ENCODE peak calls at places on chromosome 11, in four cellular contexts. L is left ventricle myocardium inferior; S is CD8-positive, alpha-beta T cell; E is cardiac muscle cell. H is an unnamed sample.

GRCh38 chr11:10192036-10192435 is 102.0 kb downstream of the SBF2 start:
- DNase-seq in L (no peak), S (no peak), E (no peak), H (no peak)

GRCh38 chr11:99325807-99326206 is 305.1 kb downstream of the CNTN5 start:
- DNase-seq in L (no peak), S (no peak), E (no peak), H (no peak)

GRCh38 chr11:70892889-70893288 is 359.5 kb downstream of the SHANK2 start:
- DNase-seq in L (no peak), S (no peak), E (no peak), H (no peak)

GRCh38 chr11:117620659-117621058 is 176.4 kb downstream of the DSCAML1 start:
- DNase-seq in L (no peak), S (no peak), E (no peak), H (no peak)

GRCh38 chr11:133833101-133833898 is 12.0 kb downstream of the SPATA19 start:
- DNase-seq in L (no peak), S (peak; percentile 34), E (no peak), H (no peak)

GRCh38 chr11:96361778-96362177 is 18.8 kb upstream of the MAML2 start:
- DNase-seq in L (no peak), S (no peak), E (no peak), H (no peak)

GRCh38 chr11:95432714-95433503 is 201.9 kb upstream of the SESN3 start:
- DNase-seq in L (no peak), S (no peak), E (no peak), H (no peak)

GRCh38 chr11:118870396-118871343 is 13.0 kb upstream of the CXCR5 start:
- DNase-seq in L (peak; percentile 52), S (peak; percentile 61), E (peak; percentile 24), H (no peak)

GRCh38 chr11:126307706-126308105 is 3.8 kb downstream of the DCPS start:
- DNase-seq in L (no peak), S (no peak), E (peak; percentile 66), H (no peak)

GRCh38 chr11:62012451-62013265 is 45.2 kb upstream of the FTH1 start:
- DNase-seq in L (no peak), S (no peak), E (no peak), H (no peak)

GRCh38 chr11:17564687-17565042 is 17.6 kb downstream of the OTOG start:
- DNase-seq in L (no peak), S (no peak), E (no peak), H (no peak)

GRCh38 chr11:102783720-102784119 is 3.3 kb upstream of the MMP10 start:
- DNase-seq in L (no peak), S (no peak), E (no peak), H (no peak)

GRCh38 chr11:71179877-71180276 is 72.5 kb downstream of the SHANK2 start:
- DNase-seq in L (no peak), S (no peak), E (no peak), H (no peak)

GRCh38 chr11:125941241-125941605 is 4.6 kb upstream of the VSIG10L2 start:
- DNase-seq in L (no peak), S (peak; percentile 25), E (no peak), H (no peak)

GRCh38 chr11:120121914-120122473 is 15.9 kb downstream of the TRIM29 start:
- DNase-seq in L (no peak), S (no peak), E (no peak), H (no peak)

GRCh38 chr11:120119121-120119520 is 18.8 kb downstream of the TRIM29 start:
- DNase-seq in L (no peak), S (no peak), E (no peak), H (no peak)

GRCh38 chr11:120122921-120123683 is 14.8 kb downstream of the TRIM29 start:
- DNase-seq in L (no peak), S (no peak), E (no peak), H (no peak)

GRCh38 chr11:120121336-120121735 is 16.6 kb downstream of the TRIM29 start:
- DNase-seq in L (no peak), S (no peak), E (no peak), H (no peak)

GRCh38 chr11:120120805-120121335 is 17.0 kb downstream of the TRIM29 start:
- DNase-seq in L (no peak), S (no peak), E (no peak), H (no peak)
- TF ChIP-seq CTCF in L (no peak), S (no peak), E (no peak), H (no peak)

GRCh38 chr11:43996318-43996717 is 51.5 kb upstream of the ACCSL start:
- DNase-seq in L (no peak), S (no peak), E (no peak), H (no peak)
- H3K27me3 ChIP-seq in L (no peaks in the 10 kb centered on the region), S (no peaks in the 10 kb centered on the region), E (no peaks in the 10 kb centered on the region), H (no peaks in the 10 kb centered on the region)

GRCh38 chr11:34748036-34748435 is 127.1 kb downstream of the EHF start:
- DNase-seq in L (no peak), S (no peak), E (no peak), H (no peak)
- H3K27ac ChIP-seq in L (no peak overlapping the region), S (no peak overlapping the region), E (no peak overlapping the region), H (no peak overlapping the region)

DNA sequence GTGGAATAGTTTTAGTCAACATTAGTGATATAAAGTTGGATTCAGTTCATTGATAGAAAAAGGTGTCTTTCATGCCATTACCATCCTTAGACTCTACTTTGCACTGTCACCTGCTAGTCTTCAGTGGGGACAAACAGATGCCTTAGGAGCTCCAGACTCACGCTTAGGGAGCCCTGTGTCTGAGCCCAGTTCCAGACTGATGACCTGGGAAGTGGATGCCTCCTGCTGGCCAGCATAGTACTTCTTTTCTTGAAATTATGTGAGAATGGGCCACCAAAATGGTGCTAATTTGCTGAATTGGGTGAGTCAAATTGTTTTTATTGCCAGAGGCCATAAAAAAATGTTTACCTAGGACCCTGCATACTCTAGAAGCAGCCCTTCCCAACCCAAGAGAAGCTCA is 53.9 kb downstream of the NOX4 start:
- DNase-seq in L (no peak), S (no peak), E (no peak), H (no peak)
- TF ChIP-seq CTCF in L (no peak), S (no peak), E (peak; percentile 10), H (no peak)

DNA sequence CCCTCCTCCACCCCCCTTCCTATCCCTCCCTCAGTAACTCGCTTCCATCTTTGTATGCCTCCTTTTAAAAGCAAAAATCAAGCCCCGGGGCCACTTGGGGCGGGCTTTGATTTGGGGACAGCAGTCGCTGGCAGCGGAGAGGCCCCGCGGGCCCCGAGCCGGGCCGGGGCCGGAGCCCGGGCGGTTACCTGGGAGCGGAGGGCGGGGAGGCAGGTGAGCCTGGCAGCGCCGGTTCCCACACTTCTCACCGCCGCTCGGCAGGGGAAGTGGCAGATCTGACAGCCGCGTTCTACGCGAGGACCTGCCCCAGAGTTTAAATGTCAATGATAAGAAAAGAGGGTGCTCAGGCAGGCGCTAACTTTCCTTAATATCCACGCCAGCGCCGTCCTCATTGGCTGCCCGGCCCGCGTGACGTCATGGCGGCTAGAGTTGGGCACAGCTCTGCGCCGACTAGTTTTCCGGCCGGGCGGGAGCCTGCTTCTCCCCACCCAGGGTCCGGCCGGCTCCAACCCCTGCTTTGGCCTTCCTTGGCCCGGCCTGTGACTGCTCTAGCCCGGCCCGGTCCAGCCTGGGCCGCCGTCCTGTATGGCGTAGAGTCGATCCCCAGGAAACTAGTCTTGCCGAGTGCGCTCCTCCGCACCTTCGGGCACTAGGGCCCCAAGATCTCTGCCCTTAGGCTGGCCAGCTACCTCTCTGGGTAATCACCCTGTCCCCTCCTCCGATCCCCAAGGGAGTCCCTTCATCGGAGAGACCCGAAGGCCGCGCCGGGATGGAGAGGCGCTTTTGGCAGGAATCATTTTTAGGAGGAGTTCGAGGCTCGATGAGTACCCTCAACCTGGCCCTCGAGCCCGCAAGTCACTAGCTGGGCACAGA is 6.7 kb upstream of the PAX6 start:
- DNase-seq in L (no peak), S (no peak), E (no peak), H (no peak)
- H3K27me3 ChIP-seq in L (peaks cover 100% of the 10 kb centered on the region), S (peaks cover 62% of the 10 kb centered on the region), E (peaks cover 100% of the 10 kb centered on the region), H (peaks cover 94% of the 10 kb centered on the region)

GRCh38 chr11:8731647-8732188 is 49.1 kb downstream of the RPL27A start:
- DNase-seq in L (no peak), S (no peak), E (no peak), H (no peak)

GRCh38 chr11:8730697-8731020 is 48.1 kb downstream of the RPL27A start:
- DNase-seq in L (no peak), S (no peak), E (no peak), H (no peak)

GRCh38 chr11:8732276-8732675 is 49.7 kb downstream of the RPL27A start:
- DNase-seq in L (no peak), S (no peak), E (no peak), H (no peak)

GRCh38 chr11:8733847-8734246 is 51.3 kb downstream of the RPL27A start:
- DNase-seq in L (no peak), S (no peak), E (no peak), H (no peak)

DNA sequence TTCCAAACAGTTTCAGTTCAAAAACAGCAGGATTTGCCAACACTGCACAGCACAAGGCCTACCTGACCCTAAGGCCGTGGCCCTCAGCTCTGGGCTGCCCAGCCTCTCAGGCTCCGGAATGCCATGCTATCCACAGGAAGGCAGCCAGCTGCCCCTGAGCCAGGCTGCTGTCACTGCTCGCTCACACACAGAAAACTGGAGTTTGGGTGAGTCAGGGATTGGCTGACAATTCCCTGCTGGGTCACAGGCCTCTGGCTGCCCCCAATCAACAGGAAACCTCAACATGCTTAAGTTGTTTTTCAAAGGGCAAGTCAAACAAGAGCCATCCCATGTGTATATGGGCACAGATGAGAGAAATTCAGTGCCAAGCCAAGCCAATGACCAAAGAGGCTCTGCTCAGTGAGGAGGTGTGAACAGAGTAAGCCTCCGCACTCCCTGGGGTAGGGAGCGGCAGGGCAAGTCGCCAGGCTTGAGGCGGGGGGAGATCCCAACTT is 50.2 kb downstream of the RPL27A start:
- DNase-seq in L (peak; percentile 76), S (no peak), E (no peak), H (no peak)
- H3K27ac ChIP-seq in L (peak overlapping the region; percentile 84), S (no peak overlapping the region), E (peak overlapping the region; percentile 36), H (peak overlapping the region; percentile 90)

GRCh38 chr11:2419638-2420501 is 19.3 kb downstream of the TSSC4 start:
- DNase-seq in L (peak; percentile 77), S (peak; percentile 80), E (peak; percentile 86), H (peak; percentile 95)
- TF ChIP-seq CTCF in L (peak; percentile 85), S (peak; percentile 68), E (peak; percentile 86), H (peak; percentile 81)